ENCODE peak calls at places on chromosomes 4 and X, in seven cellular contexts. P, S, J, E, C, B and O are unnamed samples.
A peak's percentile ranks its signal among the peaks of the same experiment; 100 is the strongest.

GRCh38 chr4:69832326-69833030 is 27.5 kb downstream of the SULT1E1 start:
- DNase-seq in B (no peak), P (no peak), J (no peak), S (no peak), C (no peak), E (no peak), O (no peak)

GRCh38 chrX:118498351-118498750 is 2.7 kb downstream of the DOCK11 start:
- DNase-seq in J (no peak), E (no peak), C (no peak), P (no peak), S (no peak), B (no peak), O (no peak)

GRCh38 chr4:145815626-145816025 is 123.0 kb downstream of the ZNF827 start:
- DNase-seq in C (no peak), P (no peak), S (no peak), E (no peak), B (no peak), J (no peak), O (no peak)

GRCh38 chr4:40402556-40402955 is 67.4 kb downstream of the CHRNA9 start:
- DNase-seq in S (no peak), P (no peak), B (no peak), E (no peak), C (no peak), J (no peak), O (no peak)

GRCh38 chr4:4428966-4429875 is 42.3 kb downstream of the NSG1 start:
- DNase-seq in C (no peak), B (no peak), E (no peak), S (no peak), J (no peak), P (no peak), O (no peak)

GRCh38 chrX:45165726-45166125 is 35.0 kb downstream of the DIPK2B start:
- DNase-seq in B (no peak), S (no peak), J (no peak), P (no peak), E (no peak), C (no peak), O (no peak)

GRCh38 chrX:39652336-39652735 is 445.4 kb downstream of the BCOR start:
- DNase-seq in C (no peak), S (peak; percentile 6), J (peak; percentile 32), P (peak; percentile 34), B (peak; percentile 25), E (peak; percentile 30), O (no peak)

GRCh38 chr4:23882976-23883531 is 6.8 kb downstream of the PPARGC1A start:
- DNase-seq in P (no peak), B (no peak), J (no peak), E (no peak), C (no peak), S (no peak), O (no peak)

GRCh38 chrX:133151320-133151719 is 54.4 kb upstream of the USP26 start:
- DNase-seq in P (no peak), J (no peak), B (no peak), E (no peak), S (no peak), C (no peak), O (no peak)

GRCh38 chrX:45006002-45006800 is 133.2 kb downstream of the KDM6A start:
- DNase-seq in C (no peak), S (peak; percentile 67), P (no peak), E (no peak), B (peak; percentile 10), J (no peak), O (no peak)

GRCh38 chr4:182367153-182367552 is 124.0 kb downstream of the TENM3 start:
- DNase-seq in J (no peak), P (no peak), B (no peak), C (no peak), S (no peak), E (no peak), O (no peak)

DNA sequence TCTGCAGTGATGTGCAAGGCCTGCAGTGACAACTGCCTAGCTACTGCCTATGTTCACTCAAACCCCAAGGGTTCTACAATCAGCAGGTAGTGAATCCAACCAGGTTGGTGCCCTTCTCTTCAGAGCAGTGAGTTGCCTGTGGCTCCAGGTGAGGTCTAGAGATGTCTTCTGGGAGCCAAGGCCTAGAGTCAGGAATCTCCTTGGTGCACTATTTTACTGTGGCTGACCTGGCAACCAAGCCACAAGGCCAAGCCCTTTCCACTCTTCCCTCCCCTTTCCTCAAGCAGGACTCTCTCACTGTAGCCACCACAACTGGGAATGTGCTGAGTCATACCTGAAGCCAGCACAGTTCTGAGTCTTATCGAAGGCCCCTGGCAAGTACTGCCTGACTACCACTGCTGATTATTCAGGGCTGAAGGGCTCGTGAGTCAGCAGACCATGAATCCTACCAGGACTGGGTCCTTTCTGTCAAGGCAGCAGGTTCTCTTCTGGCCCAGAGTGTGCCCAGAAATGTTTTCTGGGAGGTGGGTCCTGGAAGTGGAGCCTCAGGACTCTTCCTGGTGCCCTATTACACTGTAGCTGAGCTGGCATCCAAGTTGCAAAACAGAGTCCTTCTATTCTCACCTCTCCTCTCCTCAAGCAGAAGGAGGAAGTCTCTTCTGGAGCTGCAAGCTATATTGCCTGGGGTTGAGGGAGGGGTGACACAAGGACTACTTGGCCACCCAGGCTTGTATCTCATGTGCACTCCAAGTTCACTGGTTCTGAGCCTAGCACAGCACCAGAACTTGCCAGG is 111.6 kb downstream of the BTC start:
- DNase-seq in S (peak; percentile 89), B (peak; percentile 9), J (peak; percentile 58), E (peak; percentile 22), P (no peak), C (no peak), O (no peak)
- TF ChIP-seq MAX in S (peak; percentile 73), B (peak; percentile 68), J (no peak), E (no peak), P (no peak), C (no peak), O (no peak)

GRCh38 chr4:159071969-159072765 is 30.7 kb upstream of the RAPGEF2 start:
- DNase-seq in P (no peak), S (no peak), C (no peak), B (no peak), J (no peak), E (no peak), O (no peak)

GRCh38 chr4:159075531-159075932 is 27.3 kb upstream of the RAPGEF2 start:
- DNase-seq in E (no peak), B (no peak), J (no peak), S (no peak), P (no peak), C (no peak), O (no peak)

DNA sequence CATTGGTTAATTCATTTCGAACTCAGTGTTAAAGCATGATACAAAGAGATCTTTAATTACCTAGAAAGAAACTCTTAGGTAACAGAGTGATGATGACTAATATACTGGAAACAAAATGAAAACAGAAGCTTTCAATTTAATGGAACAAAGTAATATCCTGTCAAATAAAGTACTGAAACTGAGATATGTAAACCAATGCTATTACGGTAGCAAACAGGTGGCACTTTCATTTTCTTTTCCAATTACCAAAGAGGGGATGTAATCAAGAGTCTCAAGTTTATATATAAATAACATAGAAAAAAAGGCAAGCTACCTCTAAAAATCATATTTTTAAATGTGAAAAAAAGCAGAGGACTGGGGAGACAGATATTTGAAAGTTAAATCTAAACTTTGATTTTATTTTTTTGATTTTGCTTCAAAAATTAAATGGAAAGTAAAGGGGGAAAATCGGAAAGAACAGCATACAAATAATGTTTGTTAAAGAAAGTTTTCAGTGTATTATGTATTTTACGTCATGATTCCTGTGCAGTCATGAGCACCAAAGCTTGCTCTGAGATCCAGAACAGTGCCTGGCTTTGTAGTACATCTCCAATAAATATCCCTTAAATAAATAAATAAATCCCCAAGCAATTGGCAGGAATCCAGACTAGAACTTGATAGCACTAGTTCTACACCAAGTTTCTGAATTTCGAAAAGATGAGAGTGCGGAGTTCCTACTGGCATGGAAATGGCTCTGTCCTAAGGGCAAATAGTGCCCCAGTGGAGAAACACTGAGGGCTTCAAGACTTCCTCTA is 25.0 kb upstream of the RAPGEF2 start:
- DNase-seq in C (peak; percentile 77), B (no peak), E (no peak), S (no peak), J (no peak), P (no peak), O (no peak)
- TF ChIP-seq MAX in C (no peak), B (no peak), E (no peak), S (no peak), J (no peak), P (no peak), O (no peak)

DNA sequence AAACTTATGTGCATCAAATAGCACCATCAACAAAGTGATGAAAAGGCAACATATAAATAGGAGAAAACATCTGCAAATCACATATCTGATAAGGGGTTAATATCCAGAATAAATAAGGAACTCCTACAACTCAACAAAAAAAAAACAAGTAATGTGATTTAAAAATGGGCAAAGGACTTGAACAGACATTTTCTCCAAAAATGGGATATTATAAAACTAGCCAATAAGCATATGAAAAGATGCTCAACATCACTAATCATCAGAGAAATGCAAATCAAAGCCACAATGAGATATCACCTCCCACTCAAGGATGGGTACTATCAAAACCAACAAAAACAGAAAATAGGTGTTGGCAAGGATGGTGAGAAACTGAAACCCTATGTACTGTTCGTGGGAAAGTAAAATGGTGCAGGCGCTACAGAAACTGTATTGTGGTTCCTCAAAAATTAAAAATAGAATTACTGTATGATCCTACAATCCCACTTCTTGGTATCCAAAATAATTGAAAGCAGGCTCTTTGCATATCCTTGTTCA is 2.4 kb downstream of the DNAJB14 start:
- DNase-seq in B (no peak), J (no peak), C (no peak), E (no peak), S (no peak), P (no peak), O (no peak)
- TF ChIP-seq MAX in B (no peak), J (no peak), C (no peak), E (no peak), S (no peak), P (no peak), O (no peak)

GRCh38 chrX:37997096-37997495 is 9.3 kb upstream of the SYTL5 start:
- DNase-seq in P (no peak), E (no peak), B (no peak), J (no peak), C (no peak), S (no peak), O (no peak)

GRCh38 chrX:37995428-37995827 is 10.9 kb upstream of the SYTL5 start:
- DNase-seq in P (no peak), S (no peak), E (no peak), C (no peak), B (no peak), J (no peak), O (no peak)

GRCh38 chrX:37989304-37989703 is 17.0 kb upstream of the SYTL5 start:
- DNase-seq in C (no peak), P (no peak), S (no peak), J (no peak), B (no peak), E (no peak), O (no peak)

GRCh38 chrX:37998586-37999267 is 7.6 kb upstream of the SYTL5 start:
- DNase-seq in S (peak; percentile 15), J (no peak), E (no peak), C (no peak), P (no peak), B (peak; percentile 14), O (no peak)

DNA sequence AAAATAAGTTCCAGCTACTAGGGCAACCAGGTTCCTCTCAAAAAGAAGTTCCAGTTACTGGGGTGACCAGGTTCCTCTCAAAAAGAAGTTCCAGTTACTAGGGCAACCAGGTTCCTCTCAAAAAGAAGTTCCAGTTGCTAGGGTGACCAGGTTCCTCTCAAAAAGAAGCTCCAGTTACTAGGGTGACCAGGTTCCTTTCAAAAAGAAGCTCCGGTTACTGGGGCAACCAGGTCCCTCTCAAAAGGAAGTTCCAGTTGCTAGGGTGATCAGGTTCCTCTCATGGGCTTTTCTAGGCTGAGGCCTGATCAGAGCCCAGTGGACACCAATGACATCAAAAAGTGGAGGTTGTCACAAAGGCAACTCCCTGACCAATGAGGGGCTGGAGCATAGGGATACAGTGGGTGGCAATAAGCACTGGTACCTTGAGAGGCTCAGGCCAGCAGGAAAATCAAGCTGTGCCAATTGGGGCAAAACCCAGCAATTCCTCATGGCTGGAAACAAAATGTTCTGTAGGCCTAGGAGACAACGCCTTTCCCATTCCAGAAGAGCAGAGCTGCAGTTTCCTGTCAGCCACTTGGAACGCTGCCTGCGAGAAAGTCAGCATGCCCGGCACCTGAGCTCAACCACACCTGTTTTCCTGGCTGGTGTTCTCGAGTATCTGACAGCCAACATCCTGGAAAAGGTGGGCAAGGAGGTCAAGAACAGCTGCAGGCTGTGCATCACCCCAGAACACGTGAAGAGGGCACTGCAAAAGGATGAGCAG is 12.3 kb upstream of the SYTL5 start:
- DNase-seq in P (no peak), E (peak; percentile 54), J (no peak), S (peak; percentile 42), B (no peak), C (peak; percentile 30), O (no peak)
- TF ChIP-seq MAX in P (no peak), E (no peak), J (no peak), S (no peak), B (no peak), C (no peak), O (no peak)